ENCODE peak calls at places on chromosomes 2 and 18, in seven cellular contexts. Q is MM.1S; K is tibial artery; L is CD8-positive, alpha-beta T cell; Y is PC-3; G is A549; R is esophagus squamous epithelium. Z is an unnamed sample.
A peak's percentile ranks its signal among the peaks of the same experiment; 100 is the strongest.

GRCh38 chr2:24513266-24513665 is 22.2 kb downstream of the NCOA1 start:
- DNase-seq in Q (no peak), K (no peak), L (no peak), Y (no peak), G (no peak), R (no peak), Z (no peak)

GRCh38 chr2:191908874-191909273 is 62.0 kb upstream of the CAVIN2 start:
- DNase-seq in Q (no peak), K (no peak), L (no peak), Y (no peak), G (no peak), R (no peak), Z (no peak)

GRCh38 chr2:202141319-202141947 is 68.4 kb downstream of the KIAA2012 start:
- DNase-seq in Q (no peak), K (no peak), L (no peak), Y (no peak), G (no peak), R (no peak), Z (no peak)

GRCh38 chr2:55200416-55200815 is 31.7 kb downstream of the CLHC1 start:
- DNase-seq in Q (no peak), K (no peak), L (no peak), Y (no peak), G (no peak), R (no peak), Z (no peak)

GRCh38 chr2:71802556-71802955 is 345.1 kb downstream of the CYP26B1 start:
- DNase-seq in Q (no peak), K (peak; percentile 28), L (no peak), Y (no peak), G (no peak), R (no peak), Z (no peak)

GRCh38 chr18:50159654-50160046 is 35.3 kb downstream of the MYO5B start:
- DNase-seq in Q (no peak), K (no peak), L (no peak), Y (no peak), G (no peak), R (no peak), Z (no peak)

GRCh38 chr2:219540784-219541504 is 2.7 kb downstream of the CHPF start:
- DNase-seq in Q (no peak), K (no peak), L (peak; percentile 1), Y (no peak), G (no peak), R (no peak), Z (no peak)

GRCh38 chr2:121363632-121364420 is 78.8 kb upstream of the TFCP2L1 start:
- DNase-seq in Q (no peak), K (no peak), L (no peak), Y (peak; percentile 94), G (peak; percentile 16), R (no peak), Z (no peak)

GRCh38 chr2:215736653-215737290 is 276.6 kb downstream of the MREG start:
- DNase-seq in Q (no peak), K (no peak), L (no peak), Y (peak; percentile 61), G (peak; percentile 76), R (no peak), Z (no peak)

GRCh38 chr2:241892299-241893137 is 23.0 kb downstream of the RTP5 start:
- DNase-seq in Q (no peak), K (peak; percentile 60), L (no peak), Y (no peak), G (no peak), R (no peak), Z (no peak)

GRCh38 chr2:52222128-52222527 is 1190.2 kb upstream of the NRXN1 start:
- DNase-seq in Q (no peak), K (no peak), L (no peak), Y (peak; percentile 5), G (no peak), R (no peak), Z (no peak)

GRCh38 chr18:58590231-58590630 is 38.7 kb downstream of the ALPK2 start:
- DNase-seq in Q (no peak), K (no peak), L (no peak), Y (no peak), G (no peak), R (no peak), Z (no peak)

GRCh38 chr2:157497603-157498314 is 53.9 kb upstream of the CYTIP start:
- DNase-seq in Q (peak; percentile 77), K (no peak), L (no peak), Y (peak; percentile 57), G (peak; percentile 32), R (no peak), Z (no peak)

GRCh38 chr2:135914485-135914884 is 38.2 kb upstream of the MCM6 start:
- DNase-seq in Q (no peak), K (no peak), L (no peak), Y (peak; percentile 65), G (no peak), R (no peak), Z (no peak)

GRCh38 chr2:170814551-170815245 is 2.0 kb upstream of the GAD1 start:
- DNase-seq in Q (no peak), K (no peak), L (no peak), Y (no peak), G (no peak), R (no peak), Z (no peak)

GRCh38 chr2:204317640-204318039 is 227.6 kb upstream of the PARD3B start:
- DNase-seq in Q (no peak), K (no peak), L (no peak), Y (no peak), G (no peak), R (no peak), Z (no peak)

DNA sequence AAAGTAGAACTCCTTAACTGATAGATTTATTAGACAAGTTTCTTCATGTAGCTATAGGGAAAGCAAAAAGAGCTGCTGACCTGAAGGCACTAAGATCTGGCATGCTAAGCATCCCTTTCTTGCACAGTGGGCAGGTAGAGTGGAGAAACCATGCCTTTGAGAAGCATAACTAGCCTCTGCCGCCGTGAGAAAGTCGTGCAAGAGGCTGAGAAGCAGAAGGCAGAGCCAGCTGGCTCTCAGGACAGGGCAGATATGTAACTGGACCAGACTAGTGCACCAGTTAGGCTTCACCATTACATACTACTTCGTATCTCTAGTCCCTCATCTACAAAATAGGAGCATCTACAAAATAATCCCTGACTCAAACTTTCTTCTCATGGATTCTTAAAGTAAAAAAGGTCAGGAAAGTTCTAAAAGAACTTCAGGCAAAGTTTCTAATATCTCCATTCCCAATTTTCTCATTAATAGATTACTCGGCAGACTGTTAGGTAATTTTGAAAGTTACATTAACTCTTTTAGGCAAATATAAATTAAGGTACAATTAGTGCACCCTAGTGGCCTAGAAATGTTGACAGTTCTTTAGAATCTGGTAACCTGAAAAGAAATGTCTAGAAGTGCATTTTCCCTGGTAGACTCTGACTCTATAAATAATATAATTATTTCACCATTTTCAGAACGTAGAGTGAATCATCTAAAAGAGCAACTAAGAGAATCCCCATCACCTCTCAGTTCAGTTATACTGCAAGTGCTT is 10.3 kb downstream of the ERBB4 start:
- DNase-seq in Q (no peak), K (no peak), L (no peak), Y (peak; percentile 14), G (no peak), R (no peak), Z (no peak)
- TF ChIP-seq CTCF in Q (peak; percentile 28), K (peak; percentile 6), L (no peak), Y (peak; percentile 52), G (no peak), R (no peak), Z (no peak)

DNA sequence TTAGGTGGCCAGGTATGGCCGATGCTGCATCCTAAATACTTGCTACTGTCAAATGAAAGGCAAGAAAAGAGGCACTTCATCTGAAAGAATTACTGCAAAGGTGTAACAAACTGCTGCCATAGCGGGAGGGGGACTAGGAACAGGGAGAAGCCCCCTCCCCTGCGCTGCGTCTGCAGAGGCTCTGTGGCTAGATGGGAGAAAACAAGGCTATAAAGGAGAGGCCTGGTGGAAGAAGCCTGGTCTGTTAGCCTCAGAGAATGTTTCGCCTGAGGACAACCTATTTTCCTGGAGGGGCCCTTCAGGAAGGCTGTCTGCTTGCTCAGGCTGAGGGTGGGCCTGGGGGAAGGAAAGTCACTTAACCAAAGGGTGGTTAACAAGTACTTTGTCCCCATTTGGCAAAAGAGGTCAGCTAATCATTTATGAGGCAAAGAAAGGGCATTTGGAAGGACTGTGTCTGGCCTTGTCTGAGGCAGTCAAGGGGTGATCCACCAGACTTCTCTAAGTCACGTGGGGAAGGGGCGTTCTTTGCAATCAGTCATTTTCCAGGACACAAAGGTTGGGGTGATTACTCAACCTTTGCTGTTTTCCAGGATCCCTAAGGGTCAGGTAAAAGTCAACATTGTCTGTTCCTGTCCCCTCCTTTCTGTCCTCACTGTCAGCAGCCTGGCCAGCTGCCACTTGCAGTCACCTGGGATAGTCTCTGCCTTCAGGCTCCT is 103.0 kb upstream of the TMEM200C start:
- DNase-seq in Q (no peak), K (no peak), L (no peak), Y (no peak), G (no peak), R (no peak), Z (no peak)
- H3K27ac ChIP-seq in Q (no peak overlapping the region), K (no peak overlapping the region), L (no peak overlapping the region), Y (no peak overlapping the region), G (no peak overlapping the region), R (no peak overlapping the region), Z (no peak overlapping the region)

GRCh38 chr18:62715829-62716678 is 713 bp downstream of the PHLPP1 start:
- DNase-seq in Q (peak; percentile 75), K (peak; percentile 79), L (peak; percentile 61), Y (peak; percentile 55), G (peak; percentile 53), R (no peak), Z (peak; percentile 64)

GRCh38 chr18:62715439-62715792 is at the start of gene PHLPP1:
- DNase-seq in Q (no peak), K (no peak), L (no peak), Y (no peak), G (no peak), R (no peak), Z (no peak)

GRCh38 chr18:62713651-62714247 is 1.6 kb upstream of the PHLPP1 start:
- DNase-seq in Q (no peak), K (no peak), L (no peak), Y (no peak), G (no peak), R (no peak), Z (no peak)

GRCh38 chr18:62716679-62717058 is 1.3 kb downstream of the PHLPP1 start:
- DNase-seq in Q (peak; percentile 31), K (peak; percentile 70), L (peak; percentile 56), Y (peak; percentile 39), G (peak; percentile 21), R (no peak), Z (no peak)

DNA sequence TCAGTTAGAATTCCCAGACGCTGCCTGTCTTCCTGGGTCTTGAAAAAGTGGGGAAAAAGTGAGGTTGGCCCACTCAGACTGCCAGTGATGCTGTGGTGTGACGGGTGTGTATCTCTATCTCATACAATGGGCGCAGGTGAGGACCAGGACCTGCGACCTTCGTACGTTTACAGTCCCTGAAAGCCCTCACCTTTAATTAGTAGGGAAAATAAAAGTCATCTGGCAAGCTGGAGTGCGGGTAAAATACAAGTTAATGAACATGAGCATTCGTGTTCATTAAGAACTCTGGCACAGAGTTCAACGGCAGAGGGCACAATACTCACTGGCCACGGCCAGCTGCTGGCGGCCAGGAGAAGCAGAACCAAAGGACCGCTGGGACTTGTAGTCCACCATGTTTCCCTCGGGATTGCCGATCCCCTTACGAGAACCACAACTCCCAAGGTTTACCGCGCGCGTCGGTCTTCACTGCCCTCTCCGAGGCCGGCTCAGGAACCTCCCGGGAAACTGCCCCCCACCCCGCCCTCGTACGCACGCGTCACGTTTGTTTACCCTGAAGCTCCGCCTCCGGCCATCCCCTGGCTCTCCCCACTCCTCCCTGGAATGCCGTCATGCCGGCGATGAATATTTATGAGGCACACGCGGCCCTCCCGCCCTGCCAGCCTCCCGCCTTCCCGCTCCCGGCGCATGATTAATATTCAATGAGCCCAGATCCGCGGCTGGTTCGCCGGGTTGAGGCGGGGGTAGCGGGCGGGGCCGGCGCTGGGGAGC is 486 bp upstream of the PHLPP1 start:
- DNase-seq in Q (peak; percentile 98), K (peak; percentile 100), L (peak; percentile 88), Y (peak; percentile 98), G (peak; percentile 99), R (peak; percentile 95), Z (peak; percentile 100)
- TF ChIP-seq CTCF in Q (peak; percentile 78), K (peak; percentile 81), L (peak; percentile 77), Y (peak; percentile 87), G (peak; percentile 75), R (peak; percentile 91), Z (peak; percentile 88)

GRCh38 chr2:134413912-134414311 is 160.0 kb downstream of the MGAT5 start:
- DNase-seq in Q (no peak), K (no peak), L (no peak), Y (no peak), G (no peak), R (no peak), Z (no peak)
- H3K27ac ChIP-seq in Q (no peak overlapping the region), K (no peak overlapping the region), L (no peak overlapping the region), Y (no peak overlapping the region), G (no peak overlapping the region), R (no peak overlapping the region), Z (no peak overlapping the region)